ENCODE peak calls at places on chromosomes 6 and 20, in five cellular contexts. E is AG04449, K is nephron progenitor cell, Q is HFFc6, C is ureter. H is an unnamed sample.

GRCh38 chr20:58408603-58409246 is 19.7 kb downstream of the VAPB start:
- DNase-seq in C (no peak), E (no peak), Q (no peak), K (no peak), H (no peak)

GRCh38 chr6:159961523-159961922 is 7.4 kb upstream of the IGF2R start:
- DNase-seq in Q (peak; percentile 71), E (no peak), C (no peak), K (no peak), H (no peak)

GRCh38 chr6:66771626-66772025 is 1064.6 kb upstream of the EYS start:
- DNase-seq in C (no peak), K (no peak), Q (no peak), E (no peak), H (no peak)

GRCh38 chr6:34657307-34657978 is 39.1 kb downstream of the ILRUN start:
- DNase-seq in K (no peak), E (peak; percentile 47), Q (peak; percentile 73), C (peak; percentile 57), H (no peak)

GRCh38 chr6:149499066-149499465 is 14.3 kb upstream of the ZC3H12D start:
- DNase-seq in K (no peak), C (no peak), Q (peak; percentile 91), E (peak; percentile 92), H (no peak)

GRCh38 chr20:41701596-41702350 is 83.6 kb upstream of the CHD6 start:
- DNase-seq in K (no peak), Q (peak; percentile 17), C (no peak), E (no peak), H (no peak)

GRCh38 chr6:49553353-49553752 is 2.9 kb downstream of the C6orf141 start:
- DNase-seq in C (no peak), K (no peak), Q (peak; percentile 25), E (no peak), H (no peak)

GRCh38 chr20:31620246-31620645 is 15.2 kb downstream of the ID1 start:
- DNase-seq in C (no peak), E (no peak), K (no peak), Q (no peak), H (no peak)

GRCh38 chr6:43416935-43417334 is 10.4 kb upstream of the ABCC10 start:
- DNase-seq in C (no peak), E (no peak), K (no peak), Q (no peak), H (no peak)

GRCh38 chr6:137013738-137014602 is 30.8 kb downstream of the IL20RA start:
- DNase-seq in C (no peak), Q (peak; percentile 66), E (peak; percentile 44), K (no peak), H (no peak)

GRCh38 chr6:7541175-7542064 is at the start of gene DSP:
- DNase-seq in E (no peak), Q (peak; percentile 18), C (peak; percentile 65), K (peak; percentile 77), H (no peak)

GRCh38 chr6:12969933-12970332 is 253.4 kb downstream of the PHACTR1 start:
- DNase-seq in E (no peak), Q (peak; percentile 58), K (no peak), C (no peak), H (no peak)

GRCh38 chr6:3231213-3232016 is 4.0 kb upstream of the TUBB2B start:
- DNase-seq in E (no peak), K (peak; percentile 85), Q (peak; percentile 68), C (peak; percentile 78), H (peak; percentile 82)

GRCh38 chr20:380763-381580 is 412 bp downstream of the TRIB3 start:
- DNase-seq in K (peak; percentile 72), C (peak; percentile 66), E (no peak), Q (peak; percentile 21), H (no peak)

GRCh38 chr20:34016736-34017135 is 23.0 kb downstream of the RALY start:
- DNase-seq in E (no peak), K (no peak), C (no peak), Q (no peak), H (no peak)

GRCh38 chr20:45485388-45485787 is 15.8 kb downstream of the WFDC2 start:
- DNase-seq in C (no peak), Q (no peak), K (no peak), E (no peak), H (no peak)

H was measured in hypothalamus.